ENCODE peak calls at places on chromosomes 16 and 17, in six cellular contexts. R is neural crest cell, O is fibroblast of mammary gland, X is cardiac fibroblast, I is WTC11, Z is progenitor cell of endocrine pancreas. Q is an unnamed sample.

GRCh38 chr17:28955408-28955807 is 4.1 kb upstream of the PHF12 start:
- DNase-seq in O (no peak), R (no peak), I (no peak), X (no peak), Z (no peak), Q (no peak)

GRCh38 chr16:20851601-20852000 is 45.3 kb downstream of the REXO5 start:
- DNase-seq in X (peak), Z (no peak), O (peak), R (no peak), I (no peak), Q (peak)

GRCh38 chr17:13088666-13089065 is 70.8 kb upstream of the ELAC2 start:
- DNase-seq in Z (no peak), X (no peak), I (no peak), R (no peak), O (no peak), Q (no peak)

GRCh38 chr16:491225-491919 is 36.1 kb upstream of the CAPN15 start:
- DNase-seq in I (no peak), Z (no peak), X (no peak), R (no peak), O (no peak), Q (peak)

GRCh38 chr16:58366247-58367031 is 25.8 kb upstream of the GINS3 start:
- DNase-seq in I (no peak), Z (no peak), O (peak), X (peak), R (no peak), Q (peak)

GRCh38 chr17:73639322-73639721 is 4.9 kb downstream of the SDK2 start:
- DNase-seq in X (no peak), Z (no peak), I (no peak), O (peak), R (no peak), Q (no peak)

GRCh38 chr17:7854851-7855642 is at the start of gene TMEM88:
- DNase-seq in I (peak), Z (no peak), O (no peak), X (no peak), R (no peak), Q (no peak)

GRCh38 chr16:1488619-1489018 is at the start of gene PTX4:
- DNase-seq in O (no peak), Z (no peak), I (no peak), X (no peak), R (no peak), Q (no peak)

GRCh38 chr16:16133943-16134604 is 89.2 kb downstream of the ABCC6 start:
- DNase-seq in I (no peak), X (no peak), R (no peak), O (no peak), Z (no peak), Q (no peak)

GRCh38 chr17:9644910-9645751 is at the start of gene USP43:
- DNase-seq in O (peak), I (peak), R (peak), Z (peak), X (peak), Q (no peak)

GRCh38 chr17:75535119-75535537 is 9.6 kb downstream of the LLGL2 start:
- DNase-seq in X (no peak), I (no peak), O (no peak), R (no peak), Z (peak), Q (no peak)

DNA sequence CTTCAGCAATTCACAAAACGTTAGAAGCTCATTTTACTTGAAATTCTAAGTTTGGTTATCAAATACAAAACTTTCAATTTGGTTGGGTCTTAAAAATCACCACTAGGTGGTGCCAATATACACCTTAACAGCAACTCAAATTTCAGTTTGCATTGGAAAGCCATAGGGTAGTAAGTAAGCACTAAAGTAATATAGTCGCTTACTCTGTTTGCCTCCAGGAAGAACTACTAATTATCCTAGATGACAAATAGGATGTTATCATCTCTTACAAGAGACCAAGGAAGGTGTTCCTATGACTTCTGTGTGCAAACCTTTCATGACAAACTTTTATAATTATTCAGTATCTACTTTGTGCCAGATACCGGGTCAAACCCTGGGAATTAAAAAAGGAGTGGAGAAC is 93.3 kb downstream of the MYO1D start:
- DNase-seq in O (peak), R (no peak), Z (no peak), I (no peak), X (peak), Q (peak)
- TF ChIP-seq CTCF in O (peak), R (peak), Z (peak), I (peak), X (peak), Q (peak)

DNA sequence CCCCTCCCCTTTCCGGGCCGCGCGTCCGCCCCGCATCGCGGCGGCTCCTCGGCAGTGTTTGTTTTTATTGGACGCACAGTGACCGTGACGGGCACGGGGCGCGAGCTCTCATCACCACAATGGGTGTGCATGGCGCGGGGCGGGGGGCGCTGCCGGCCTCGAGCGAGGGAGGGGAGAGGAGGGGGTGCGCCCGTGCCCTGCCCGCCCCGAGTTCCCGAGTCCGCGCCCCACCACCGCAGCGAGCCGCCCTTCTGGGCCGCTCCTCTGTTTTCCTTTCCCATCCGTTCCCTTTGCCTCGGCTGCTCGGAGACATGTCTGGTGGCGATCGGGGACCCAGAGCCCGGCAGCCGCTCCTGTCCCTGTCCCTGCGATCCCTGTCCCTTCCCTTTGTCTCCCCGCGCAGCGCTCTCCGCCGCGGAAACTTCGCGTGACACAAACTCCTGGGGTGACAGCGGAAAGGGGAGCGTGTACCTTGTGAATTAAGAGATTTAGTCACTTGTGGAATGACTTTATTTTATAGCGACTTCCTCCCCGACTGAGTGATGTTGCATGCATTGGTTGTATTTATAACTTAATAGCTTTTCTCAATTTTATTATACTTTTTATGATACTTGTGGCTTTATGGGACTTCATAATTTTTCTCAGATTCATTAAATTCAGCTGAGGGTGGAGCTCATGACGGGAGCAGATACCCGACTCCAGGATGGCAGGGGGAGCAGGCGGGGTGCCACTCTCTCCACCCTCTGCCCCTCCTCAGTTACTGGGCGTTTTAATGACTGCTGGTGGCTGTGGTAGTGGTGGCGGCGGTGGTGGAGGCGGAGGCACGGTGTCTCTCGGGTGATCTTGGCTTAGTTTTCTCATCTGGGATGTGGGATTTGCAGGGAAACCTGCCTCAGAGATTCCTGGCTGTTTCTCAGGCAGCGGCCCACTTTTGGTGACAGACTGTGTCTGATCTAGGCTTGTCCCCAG is 40.8 kb downstream of the MRM1 start:
- DNase-seq in R (peak), Z (peak), I (peak), O (no peak), X (no peak), Q (no peak)
- TF ChIP-seq CTCF in R (no peak), Z (no peak), I (no peak), O (no peak), X (no peak), Q (no peak)

GRCh38 chr16:66481081-66481942 is 54.2 kb downstream of the BEAN1 start:
- DNase-seq in Z (no peak), X (no peak), R (no peak), I (no peak), O (no peak), Q (no peak)
- TF ChIP-seq CTCF in Z (no peak), X (no peak), R (no peak), I (no peak), O (no peak), Q (no peak)

DNA sequence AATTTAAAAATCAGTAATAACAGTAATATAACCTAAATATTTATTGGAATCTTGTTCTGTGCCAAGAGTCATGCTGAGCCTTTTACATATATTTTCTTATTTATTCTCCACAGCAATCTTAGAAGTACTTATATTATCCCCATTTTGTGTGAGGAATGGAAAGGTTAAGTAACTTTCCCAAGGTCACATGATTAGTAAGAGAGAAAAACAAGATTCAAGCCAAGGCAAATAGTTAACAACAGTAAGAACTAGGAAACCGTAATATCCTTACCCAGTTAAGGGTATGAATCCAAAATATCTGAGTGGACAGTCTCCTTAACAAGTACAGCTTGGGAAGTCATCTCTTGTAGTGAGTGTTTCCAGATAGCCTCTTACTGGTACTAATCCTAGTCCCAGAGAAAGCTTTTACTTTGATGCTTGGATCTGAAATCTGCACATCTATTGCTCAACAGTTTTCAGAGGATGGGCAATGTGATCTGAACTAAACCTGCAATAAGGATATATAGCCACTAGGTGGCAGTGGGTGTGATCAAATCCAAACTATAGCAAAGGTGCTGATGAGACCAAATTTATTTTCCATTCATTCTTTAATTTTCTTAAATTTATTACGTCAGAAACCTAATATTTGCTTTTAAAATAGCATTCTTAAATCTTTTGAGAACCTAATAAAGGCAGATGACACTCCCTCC is 23.3 kb downstream of the SHISA6 start:
- DNase-seq in I (no peak), X (no peak), O (peak), R (no peak), Z (no peak), Q (no peak)
- TF ChIP-seq CTCF in I (no peak), X (peak), O (peak), R (peak), Z (peak), Q (peak)

DNA sequence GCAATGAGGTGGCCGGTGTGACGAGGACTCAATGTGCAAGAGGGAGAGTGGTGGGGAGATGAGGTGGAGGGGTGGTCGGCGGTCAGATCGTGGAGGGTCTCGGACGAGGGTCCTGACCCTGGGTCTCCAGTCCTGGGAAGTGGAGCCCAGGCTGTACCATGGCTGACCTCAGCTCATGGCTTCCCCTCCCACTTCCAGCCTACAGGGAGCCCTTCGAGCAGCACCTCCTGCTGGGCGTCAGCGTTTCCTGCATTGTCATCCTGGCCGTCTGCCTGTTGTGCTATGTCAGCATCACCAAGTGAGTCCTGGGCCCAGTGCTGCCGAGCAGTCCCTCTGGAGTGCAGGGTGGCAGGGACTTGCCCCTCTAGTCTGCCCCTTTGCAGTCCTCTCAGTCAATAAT is 41.8 kb downstream of the IL4R start:
- DNase-seq in R (no peak), X (peak), I (peak), O (peak), Z (no peak), Q (peak)
- TF ChIP-seq CTCF in R (peak), X (peak), I (no peak), O (peak), Z (peak), Q (peak)

GRCh38 chr17:78019367-78019975 is 61.0 kb downstream of the TNRC6C start:
- DNase-seq in Z (no peak), O (peak), X (peak), R (no peak), I (no peak), Q (no peak)
- TF ChIP-seq CTCF in Z (peak), O (peak), X (peak), R (peak), I (no peak), Q (peak)

DNA sequence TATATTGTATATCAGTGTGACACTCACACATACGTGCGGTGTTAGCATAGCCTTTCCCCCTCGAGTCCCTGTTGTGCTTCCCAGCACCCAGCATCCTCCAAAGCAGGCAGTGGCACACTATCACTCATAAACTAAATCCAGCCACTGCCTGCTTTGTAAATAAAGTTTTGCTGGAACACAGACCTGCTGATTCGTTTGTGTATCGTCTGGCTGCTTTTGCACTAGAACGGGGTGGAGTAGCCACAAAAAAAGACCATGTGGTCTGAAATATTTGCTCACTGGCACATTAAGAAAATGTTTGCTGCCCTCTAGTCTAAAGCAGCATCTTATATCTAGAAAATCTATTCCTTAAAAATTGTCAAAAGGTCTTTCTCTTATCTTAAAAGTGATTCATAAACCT is 341.1 kb upstream of the ZFHX3 start:
- DNase-seq in I (no peak), X (no peak), O (no peak), R (no peak), Z (no peak), Q (no peak)
- TF ChIP-seq CTCF in I (no peak), X (no peak), O (no peak), R (no peak), Z (no peak), Q (no peak)